ENCODE peak calls at places on chromosomes 12 and 14, in five cellular contexts. B is H54, F is H1, Y is HCT116, D is tibial nerve. N is an unnamed sample.

GRCh38 chr14:75046899-75047298 is 4.4 kb downstream of the MLH3 start:
- DNase-seq in Y (no peak), F (no peak), B (no peak), D (no peak), N (no peak)

GRCh38 chr14:95505030-95505589 is 11.3 kb downstream of the SYNE3 start:
- DNase-seq in F (no peak), B (no peak), D (no peak), Y (no peak), N (no peak)

GRCh38 chr14:95294834-95295599 is 24.7 kb downstream of the CLMN start:
- DNase-seq in D (no peak), Y (peak), B (no peak), F (no peak), N (no peak)

GRCh38 chr12:114888928-114889327 is 205.0 kb upstream of the TBX3 start:
- DNase-seq in D (no peak), F (no peak), B (no peak), Y (no peak), N (no peak)

GRCh38 chr12:7101694-7102131 is 7.3 kb downstream of the C1RL start:
- DNase-seq in F (no peak), Y (no peak), D (no peak), B (no peak), N (no peak)

GRCh38 chr14:32167907-32168306 is 33.9 kb upstream of the RNU6-7 start:
- DNase-seq in D (no peak), B (no peak), F (no peak), Y (no peak), N (no peak)

GRCh38 chr14:79629372-79629771 is 581.9 kb downstream of the DIO2 start:
- DNase-seq in B (no peak), F (no peak), Y (no peak), D (no peak), N (no peak)

GRCh38 chr14:101927859-101928258 is 36.5 kb upstream of the DYNC1H1 start:
- DNase-seq in Y (no peak), B (no peak), F (no peak), D (peak), N (peak)

GRCh38 chr12:93722757-93723567 is 45.8 kb downstream of the CRADD start:
- DNase-seq in Y (no peak), B (no peak), F (no peak), D (no peak), N (no peak)

GRCh38 chr14:97458302-97459137 is 661.3 kb downstream of the VRK1 start:
- DNase-seq in Y (no peak), B (no peak), D (no peak), F (peak), N (peak)

DNA sequence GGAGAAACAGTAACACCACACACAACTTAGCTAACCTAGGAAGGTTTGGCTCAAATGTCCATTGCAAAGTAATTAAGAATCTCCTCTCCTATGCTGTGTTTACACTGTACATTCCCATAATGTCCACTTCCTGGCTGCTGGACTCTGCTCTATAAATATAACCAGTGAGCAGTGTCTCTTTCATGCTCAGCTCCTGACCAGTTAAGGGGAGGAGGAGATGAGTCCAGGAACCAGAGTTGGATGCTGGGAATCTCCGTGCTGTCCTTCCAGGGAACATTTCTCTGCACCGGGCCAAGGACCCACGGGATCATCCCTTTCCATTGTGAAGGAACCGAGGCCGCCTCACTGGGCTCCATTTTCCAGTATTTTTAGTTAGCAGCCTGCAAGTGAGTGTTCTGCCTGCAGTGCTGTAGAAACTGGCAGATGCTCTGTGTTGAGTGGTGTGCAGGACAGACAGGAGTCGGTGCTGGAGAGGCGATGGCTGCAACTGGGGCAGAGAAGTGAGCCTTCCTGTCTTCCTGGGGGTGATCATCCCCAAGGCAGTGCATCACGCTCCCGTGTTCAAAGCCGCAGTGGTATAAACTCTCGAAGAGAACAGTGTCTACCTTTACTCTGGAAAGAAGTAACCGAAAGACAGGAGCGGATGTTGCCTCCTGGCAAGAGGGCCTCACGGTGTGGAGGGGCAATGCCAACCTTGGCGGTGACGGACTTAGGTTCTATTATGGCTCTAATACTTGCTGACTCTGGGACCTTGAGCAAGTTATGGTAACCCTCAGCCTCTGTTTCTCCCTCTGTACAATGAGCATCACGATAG is 195.5 kb downstream of the CACNA1C start:
- DNase-seq in D (no peak), F (no peak), B (no peak), Y (no peak), N (no peak)
- TF ChIP-seq POLR2A in D (no peak), F (no peak), B (no peak), Y (no peak), N (no peak)

DNA sequence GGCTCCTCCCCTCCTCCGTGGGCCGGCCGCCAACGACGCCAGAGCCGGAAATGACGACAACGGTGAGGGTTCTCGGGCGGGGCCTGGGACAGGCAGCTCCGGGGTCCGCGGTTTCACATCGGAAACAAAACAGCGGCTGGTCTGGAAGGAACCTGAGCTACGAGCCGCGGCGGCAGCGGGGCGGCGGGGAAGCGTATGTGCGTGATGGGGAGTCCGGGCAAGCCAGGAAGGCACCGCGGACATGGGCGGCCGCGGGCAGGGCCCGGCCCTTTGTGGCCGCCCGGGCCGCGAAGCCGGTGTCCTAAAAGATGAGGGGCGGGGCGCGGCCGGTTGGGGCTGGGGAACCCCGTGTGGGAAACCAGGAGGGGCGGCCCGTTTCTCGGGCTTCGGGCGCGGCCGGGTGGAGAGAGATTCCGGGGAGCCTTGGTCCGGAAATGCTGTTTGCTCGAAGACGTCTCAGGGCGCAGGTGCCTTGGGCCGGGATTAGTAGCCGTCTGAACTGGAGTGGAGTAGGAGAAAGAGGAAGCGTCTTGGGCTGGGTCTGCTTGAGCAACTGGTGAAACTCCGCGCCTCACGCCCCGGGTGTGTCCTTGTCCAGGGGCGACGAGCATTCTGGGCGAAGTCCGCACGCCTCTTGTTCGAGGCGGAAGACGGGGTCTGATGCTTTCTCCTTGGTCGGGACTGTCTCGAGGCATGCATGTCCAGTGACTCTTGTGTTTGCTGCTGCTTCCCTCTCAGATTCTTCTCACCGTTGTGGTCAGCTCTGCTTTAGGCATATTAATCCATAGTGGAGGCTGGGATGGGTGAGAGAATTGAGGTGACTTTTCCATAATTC is at the start of gene PSEN1:
- DNase-seq in F (peak), Y (peak), B (peak), D (peak), N (peak)
- TF ChIP-seq POLR2A in F (peak), Y (peak), B (peak), D (peak), N (peak)

GRCh38 chr12:119988788-119989618 is at the start of gene BICDL1:
- DNase-seq in D (peak), F (peak), Y (peak), B (peak), N (peak)
- TF ChIP-seq POLR2A in D (no peak), F (no peak), Y (no peak), B (no peak), N (peak)

GRCh38 chr12:75511116-75512048 is at the start of gene KRR1:
- DNase-seq in F (peak), B (peak), Y (peak), D (peak), N (no peak)
- TF ChIP-seq POLR2A in F (no peak), B (peak), Y (peak), D (no peak), N (peak)

DNA sequence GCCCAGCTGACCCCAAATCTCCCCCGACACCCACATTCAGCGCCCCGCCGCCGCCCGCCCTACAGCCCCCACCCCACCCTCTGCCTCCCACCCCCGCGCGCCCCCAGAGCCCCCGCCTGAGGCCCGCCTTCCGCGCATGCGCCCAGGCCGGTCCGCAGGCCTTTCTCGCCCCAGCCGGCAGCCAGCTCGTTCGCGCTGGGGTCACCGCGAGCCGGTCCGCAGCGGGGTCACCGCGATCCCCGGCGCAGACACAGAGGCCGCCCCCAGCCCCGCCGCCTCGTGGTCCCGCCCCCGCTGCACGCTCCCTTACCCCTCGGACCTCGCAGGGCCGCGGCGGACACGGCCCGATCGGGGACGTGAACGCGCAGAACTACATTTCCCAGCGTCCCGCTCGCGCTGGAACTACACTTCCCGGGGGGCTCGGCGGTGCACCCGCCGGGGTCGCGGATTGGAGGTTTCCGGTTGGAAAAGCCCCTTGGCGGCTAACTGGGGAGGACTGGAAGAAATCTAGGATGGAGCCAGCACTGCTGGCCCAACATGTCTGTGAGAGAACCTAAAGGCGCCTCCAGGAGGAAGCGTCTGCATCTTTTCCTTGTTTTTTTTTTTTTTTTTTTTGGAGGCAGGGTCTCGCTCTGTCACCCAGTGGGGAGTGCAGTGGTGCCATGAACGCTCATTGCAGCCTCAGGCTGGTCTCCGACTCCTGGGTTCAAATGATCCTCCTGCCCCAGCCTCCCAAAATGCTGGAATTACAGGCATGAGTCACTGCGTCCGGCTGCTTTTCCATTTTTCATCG is at the start of gene ZNF605:
- DNase-seq in Y (no peak), F (peak), D (peak), B (peak), N (peak)
- TF ChIP-seq POLR2A in Y (no peak), F (no peak), D (no peak), B (peak), N (no peak)

DNA sequence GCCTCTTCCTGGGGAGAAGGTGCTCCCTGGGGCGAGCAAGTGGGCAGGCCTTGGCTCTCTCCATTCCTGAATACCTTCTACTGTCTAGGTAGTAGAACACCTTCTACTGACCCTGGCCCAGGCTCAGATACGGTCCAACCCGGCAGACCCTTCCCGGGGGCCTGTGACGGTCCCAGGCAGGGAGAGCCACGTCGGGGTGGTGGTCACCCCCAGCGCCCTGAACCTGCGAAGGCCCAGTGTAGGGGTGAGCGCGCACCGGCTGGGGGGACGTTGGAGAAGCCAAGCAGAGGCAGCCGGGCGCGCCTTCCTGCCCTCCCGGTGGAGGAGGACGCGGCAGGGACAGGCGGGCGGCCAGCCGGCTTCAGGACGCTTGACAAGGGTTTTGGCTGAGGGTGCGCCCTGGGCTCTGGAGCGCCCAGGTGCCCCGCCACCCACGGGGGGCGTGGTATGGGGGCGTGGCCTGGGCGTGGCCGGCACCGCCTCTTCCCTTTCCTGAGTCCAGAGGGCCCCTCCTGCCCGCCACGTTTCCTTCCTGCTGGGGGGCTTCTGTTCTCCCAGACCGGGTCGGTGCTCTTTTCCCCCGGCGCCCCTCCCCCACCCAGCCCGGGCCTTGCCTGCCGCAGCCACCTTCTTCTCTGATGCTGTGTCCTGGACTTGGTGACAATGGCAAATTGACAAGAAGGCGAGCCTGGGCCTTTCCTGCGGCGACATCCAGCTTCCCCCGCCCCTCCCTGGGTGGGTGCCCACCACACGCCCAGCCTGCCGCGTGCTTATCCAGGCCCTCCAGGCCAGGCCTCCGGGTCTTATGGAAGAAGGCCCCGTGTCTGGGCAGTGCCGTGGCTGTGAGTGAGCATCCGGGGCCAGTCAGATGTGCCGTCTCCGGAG is 24.5 kb upstream of the PPP1R13B start:
- DNase-seq in F (no peak), Y (no peak), D (no peak), B (no peak), N (peak)
- TF ChIP-seq POLR2A in F (no peak), Y (no peak), D (no peak), B (no peak), N (no peak)

N was measured in upper lobe of left lung.